ENCODE peak calls at places on chromosome 10, in four cellular contexts. One of them, this sample, is unnamed.

GRCh38 chr10:31926765-31927596 is 1.6 kb downstream of the ARHGAP12 start:
- DNase-seq in SK-N-SH: peak
- DNase-seq in GM12878: no peak
- DNase-seq in H1: no peak
- DNase-seq in this sample: no peak

GRCh38 chr10:120455606-120456005 is 1.4 kb upstream of the PLPP4 start:
- DNase-seq in SK-N-SH: no peak
- DNase-seq in GM12878: no peak
- DNase-seq in H1: no peak
- DNase-seq in this sample: no peak

GRCh38 chr10:88066876-88067275 is 203.5 kb downstream of the PTEN start:
- DNase-seq in SK-N-SH: no peak
- DNase-seq in GM12878: no peak
- DNase-seq in H1: no peak
- DNase-seq in this sample: no peak

GRCh38 chr10:88791924-88792323 is 10.6 kb upstream of the LIPM start:
- DNase-seq in SK-N-SH: peak
- DNase-seq in GM12878: peak
- DNase-seq in H1: no peak
- DNase-seq in this sample: peak

GRCh38 chr10:7980196-7980595 is 74.3 kb upstream of the GATA3 start:
- DNase-seq in SK-N-SH: no peak
- DNase-seq in GM12878: no peak
- DNase-seq in H1: no peak
- DNase-seq in this sample: no peak

GRCh38 chr10:30751678-30752331 is 122.3 kb upstream of the LYZL2 start:
- DNase-seq in SK-N-SH: peak
- DNase-seq in GM12878: peak
- DNase-seq in H1: peak
- DNase-seq in this sample: no peak

GRCh38 chr10:11165591-11166543 is 148.2 kb downstream of the CELF2 start:
- DNase-seq in SK-N-SH: peak
- DNase-seq in GM12878: no peak
- DNase-seq in H1: no peak
- DNase-seq in this sample: no peak

GRCh38 chr10:132518572-132519381 is 18.8 kb upstream of the INPP5A start:
- DNase-seq in SK-N-SH: no peak
- DNase-seq in GM12878: no peak
- DNase-seq in H1: peak
- DNase-seq in this sample: peak

GRCh38 chr10:22699976-22700375 is 14.4 kb downstream of the PIP4K2A start:
- DNase-seq in SK-N-SH: no peak
- DNase-seq in GM12878: no peak
- DNase-seq in H1: no peak
- DNase-seq in this sample: no peak

GRCh38 chr10:29840516-29841276 is 205.9 kb upstream of the SVIL start:
- DNase-seq in SK-N-SH: peak
- DNase-seq in GM12878: no peak
- DNase-seq in H1: no peak
- DNase-seq in this sample: no peak

GRCh38 chr10:92667078-92667477 is 22.7 kb upstream of the HHEX start:
- DNase-seq in SK-N-SH: no peak
- DNase-seq in GM12878: no peak
- DNase-seq in H1: no peak
- DNase-seq in this sample: no peak

GRCh38 chr10:9719246-9719645 is 1298.4 kb upstream of the CELF2 start:
- DNase-seq in SK-N-SH: no peak
- DNase-seq in GM12878: no peak
- DNase-seq in H1: no peak
- DNase-seq in this sample: no peak

GRCh38 chr10:19659920-19660655 is 156.1 kb upstream of the PLXDC2 start:
- DNase-seq in SK-N-SH: no peak
- DNase-seq in GM12878: no peak
- DNase-seq in H1: no peak
- DNase-seq in this sample: no peak
- TF ChIP-seq TCF12 in SK-N-SH: no peak
- TF ChIP-seq TCF12 in GM12878: no peak
- TF ChIP-seq TCF12 in H1: no peak
- TF ChIP-seq TCF12 in this sample: no peak

GRCh38 chr10:14621037-14621436 is 153.7 kb downstream of the FAM107B start:
- DNase-seq in SK-N-SH: no peak
- DNase-seq in GM12878: no peak
- DNase-seq in H1: no peak
- DNase-seq in this sample: no peak
- TF ChIP-seq TCF12 in SK-N-SH: no peak
- TF ChIP-seq TCF12 in GM12878: no peak
- TF ChIP-seq TCF12 in H1: no peak
- TF ChIP-seq TCF12 in this sample: no peak

GRCh38 chr10:46096426-46096825 is 50.4 kb upstream of the MSMB start:
- DNase-seq in SK-N-SH: no peak
- DNase-seq in GM12878: no peak
- DNase-seq in H1: no peak
- DNase-seq in this sample: peak
- TF ChIP-seq TCF12 in SK-N-SH: peak
- TF ChIP-seq TCF12 in GM12878: no peak
- TF ChIP-seq TCF12 in H1: no peak
- TF ChIP-seq TCF12 in this sample: no peak

GRCh38 chr10:118595598-118596425 is at the start of gene PRLHR:
- DNase-seq in SK-N-SH: peak
- DNase-seq in GM12878: no peak
- DNase-seq in H1: peak
- DNase-seq in this sample: no peak

GRCh38 chr10:118592675-118593330 is 2.6 kb downstream of the PRLHR start:
- DNase-seq in SK-N-SH: no peak
- DNase-seq in GM12878: no peak
- DNase-seq in H1: no peak
- DNase-seq in this sample: no peak

GRCh38 chr10:118595064-118595420 is 406 bp downstream of the PRLHR start:
- DNase-seq in SK-N-SH: peak
- DNase-seq in GM12878: no peak
- DNase-seq in H1: peak
- DNase-seq in this sample: no peak

GRCh38 chr10:118596426-118597124 is 1.1 kb upstream of the PRLHR start:
- DNase-seq in SK-N-SH: peak
- DNase-seq in GM12878: no peak
- DNase-seq in H1: no peak
- DNase-seq in this sample: no peak

GRCh38 chr10:118594392-118595063 is 920 bp downstream of the PRLHR start:
- DNase-seq in SK-N-SH: peak
- DNase-seq in GM12878: no peak
- DNase-seq in H1: peak
- DNase-seq in this sample: no peak
- TF ChIP-seq TCF12 in SK-N-SH: no peak
- TF ChIP-seq TCF12 in GM12878: no peak
- TF ChIP-seq TCF12 in H1: peak
- TF ChIP-seq TCF12 in this sample: no peak

GRCh38 chr10:57961487-57961886 is 306.2 kb downstream of the IPMK start:
- DNase-seq in SK-N-SH: no peak
- DNase-seq in GM12878: no peak
- DNase-seq in H1: no peak
- DNase-seq in this sample: no peak

GRCh38 chr10:57962839-57963238 is 304.9 kb downstream of the IPMK start:
- DNase-seq in SK-N-SH: no peak
- DNase-seq in GM12878: no peak
- DNase-seq in H1: no peak
- DNase-seq in this sample: no peak

GRCh38 chr10:57968328-57969016 is 299.2 kb downstream of the IPMK start:
- DNase-seq in SK-N-SH: no peak
- DNase-seq in GM12878: no peak
- DNase-seq in H1: no peak
- DNase-seq in this sample: no peak

GRCh38 chr10:57960406-57960805 is 307.3 kb downstream of the IPMK start:
- DNase-seq in SK-N-SH: no peak
- DNase-seq in GM12878: no peak
- DNase-seq in H1: no peak
- DNase-seq in this sample: no peak

GRCh38 chr10:57964371-57964770 is 303.3 kb downstream of the IPMK start:
- DNase-seq in SK-N-SH: no peak
- DNase-seq in GM12878: no peak
- DNase-seq in H1: no peak
- DNase-seq in this sample: no peak
- TF ChIP-seq TCF12 in SK-N-SH: peak
- TF ChIP-seq TCF12 in GM12878: no peak
- TF ChIP-seq TCF12 in H1: no peak
- TF ChIP-seq TCF12 in this sample: no peak

DNA sequence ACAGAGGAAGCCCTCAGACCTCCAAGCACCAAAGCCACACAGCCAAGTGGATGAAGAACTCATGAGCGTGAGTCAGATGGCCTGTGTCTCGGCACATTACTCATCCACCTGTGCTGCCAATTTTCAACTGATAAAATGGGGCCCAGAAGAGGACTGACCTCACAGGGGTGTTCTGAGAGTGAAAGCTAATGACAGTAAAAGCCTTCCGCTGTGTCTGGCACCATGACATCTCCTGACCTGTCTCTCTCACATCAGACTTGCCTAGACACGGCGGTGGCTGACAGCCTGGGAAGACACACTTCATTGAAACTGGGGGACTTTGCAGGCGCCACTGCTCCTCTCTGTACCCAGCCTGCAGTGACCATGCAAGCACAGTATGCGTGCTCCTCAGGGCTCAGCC is 8.3 kb upstream of the SLC18A3 start:
- DNase-seq in SK-N-SH: no peak
- DNase-seq in GM12878: no peak
- DNase-seq in H1: no peak
- DNase-seq in this sample: no peak
- TF ChIP-seq TCF12 in SK-N-SH: no peak
- TF ChIP-seq TCF12 in GM12878: no peak
- TF ChIP-seq TCF12 in H1: no peak
- TF ChIP-seq TCF12 in this sample: no peak